ENCODE peak calls at places on chromosomes 3 and 15, in six cellular contexts. F, T, J, O, Z and A are unnamed samples.

GRCh38 chr3:35832140-35832571 is 192.8 kb downstream of the ARPP21 start:
- DNase-seq in Z (no peak), O (no peak), F (peak), T (no peak), J (no peak), A (no peak)

GRCh38 chr15:37109151-37109912 is 9.0 kb upstream of the MEIS2 start:
- DNase-seq in O (no peak), T (peak), Z (no peak), J (no peak), F (no peak), A (no peak)

GRCh38 chr3:194058189-194058571 is 77.8 kb upstream of the HES1 start:
- DNase-seq in O (peak), Z (peak), J (peak), T (peak), F (no peak), A (no peak)

GRCh38 chr3:192892981-192893827 is 24.5 kb downstream of the MB21D2 start:
- DNase-seq in F (peak), T (peak), O (peak), Z (no peak), J (peak), A (peak)

GRCh38 chr3:124032351-124032880 is 40.5 kb upstream of the ROPN1 start:
- DNase-seq in J (no peak), F (peak), O (no peak), Z (no peak), T (peak), A (no peak)

GRCh38 chr3:58353722-58354553 is 21.2 kb downstream of the PXK start:
- DNase-seq in T (no peak), Z (no peak), F (no peak), J (no peak), O (peak), A (no peak)

GRCh38 chr3:50591196-50591741 is 20.3 kb downstream of the CISH start:
- DNase-seq in Z (no peak), T (no peak), F (no peak), J (no peak), O (no peak), A (no peak)

GRCh38 chr3:109643590-109643989 is 306.2 kb upstream of the DPPA4 start:
- DNase-seq in F (peak), O (peak), T (no peak), J (no peak), Z (no peak), A (peak)

GRCh38 chr15:85649372-85649771 is 145.4 kb downstream of the KLHL25 start:
- DNase-seq in Z (no peak), T (peak), F (no peak), J (no peak), O (peak), A (peak)

GRCh38 chr3:188754286-188754685 is 417.5 kb upstream of the TPRG1 start:
- DNase-seq in Z (no peak), F (no peak), O (no peak), J (no peak), T (no peak), A (no peak)

GRCh38 chr3:46928297-46928696 is 48.2 kb downstream of the CCDC12 start:
- DNase-seq in F (no peak), J (no peak), T (no peak), O (no peak), Z (no peak), A (no peak)

GRCh38 chr3:139659511-139659910 is 18.3 kb downstream of the NMNAT3 start:
- DNase-seq in J (no peak), Z (no peak), F (no peak), O (no peak), T (no peak), A (no peak)

GRCh38 chr3:10310578-10310977 is 10.3 kb downstream of the SEC13 start:
- DNase-seq in T (no peak), F (no peak), Z (no peak), O (peak), J (no peak), A (no peak)

GRCh38 chr3:24387000-24387399 is 107.7 kb downstream of the THRB start:
- DNase-seq in J (no peak), F (no peak), O (no peak), Z (no peak), T (no peak), A (no peak)

GRCh38 chr3:163605915-163606314 is 1472.4 kb downstream of the SI start:
- DNase-seq in F (no peak), Z (no peak), O (no peak), T (no peak), J (no peak), A (no peak)

GRCh38 chr3:140290105-140290504 is 355.1 kb downstream of the CLSTN2 start:
- DNase-seq in O (no peak), Z (no peak), J (no peak), F (no peak), T (no peak), A (no peak)

GRCh38 chr3:63613561-63613960 is 38.9 kb upstream of the SNTN start:
- DNase-seq in O (peak), Z (no peak), F (no peak), T (no peak), J (no peak), A (no peak)

GRCh38 chr15:39468828-39469227 is 112.1 kb upstream of the THBS1 start:
- DNase-seq in O (peak), Z (no peak), F (no peak), J (no peak), T (no peak), A (no peak)

GRCh38 chr3:124850212-124850611 is 37.0 kb downstream of the ITGB5 start:
- DNase-seq in J (no peak), F (no peak), Z (no peak), T (no peak), O (no peak), A (no peak)

DNA sequence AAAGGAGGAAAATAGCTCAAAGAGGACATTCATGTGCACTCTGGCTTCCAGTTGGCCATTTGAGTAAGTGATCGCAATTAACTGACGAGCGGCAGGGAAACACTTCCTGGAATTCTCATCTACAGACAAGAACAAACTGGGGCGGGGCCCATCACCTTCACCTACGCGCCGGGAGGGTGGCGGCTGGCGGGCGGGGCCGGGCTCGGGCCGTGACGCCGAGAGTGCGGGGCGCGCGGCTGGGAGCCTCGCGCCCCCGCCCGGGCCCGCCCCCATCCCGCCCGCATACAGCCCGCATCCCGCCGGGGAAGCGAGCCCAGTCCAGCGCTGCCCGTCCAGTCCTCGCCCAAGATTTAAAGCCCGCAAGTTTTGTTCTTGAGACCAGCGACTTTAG is at the start of gene B3GNT5:
- DNase-seq in F (no peak), O (no peak), J (no peak), T (peak), Z (peak), A (peak)
- TF ChIP-seq POLR2A in F (no peak), O (no peak), J (no peak), T (no peak), Z (peak), A (no peak)

DNA sequence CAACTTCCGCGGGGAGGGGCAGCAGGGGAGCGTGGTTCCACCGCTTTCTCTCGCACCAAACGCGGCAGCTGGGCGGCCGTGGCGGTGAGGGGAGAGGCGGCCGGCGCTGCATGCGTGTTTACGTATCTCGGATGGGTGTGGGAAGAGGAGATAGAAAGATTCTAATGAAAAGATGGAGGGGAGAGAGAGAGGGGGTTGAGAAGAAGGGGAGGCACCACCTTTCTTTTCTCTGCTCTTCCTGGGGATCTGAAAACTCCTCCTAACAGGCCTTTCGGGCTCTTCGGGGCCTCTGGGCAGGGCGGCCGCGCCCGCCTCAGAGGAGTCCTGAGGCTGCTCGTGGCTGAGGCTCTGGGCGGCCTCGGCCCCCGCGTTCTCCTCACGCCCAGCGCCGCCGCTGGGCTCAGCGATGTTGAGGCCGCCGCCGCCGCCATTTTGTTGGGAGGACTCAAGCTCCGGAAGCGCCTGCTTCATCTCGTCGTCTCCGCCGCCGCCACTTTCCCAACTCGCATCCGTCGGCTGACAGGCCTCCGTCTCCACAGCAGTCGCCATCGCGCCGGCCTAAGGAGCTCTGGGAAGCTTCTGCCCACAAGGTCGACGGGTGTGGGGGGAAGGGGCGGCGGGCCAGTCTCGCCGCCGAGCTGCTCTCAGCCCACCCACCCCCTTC is 475 bp downstream of the TASOR start:
- DNase-seq in Z (peak), T (peak), J (peak), F (peak), O (peak), A (peak)
- TF ChIP-seq POLR2A in Z (peak), T (no peak), J (no peak), F (peak), O (peak), A (peak)

GRCh38 chr15:22979699-22980188 is 424 bp downstream of the CYFIP1 start:
- DNase-seq in Z (peak), F (peak), T (peak), J (no peak), O (peak), A (no peak)

GRCh38 chr15:22979069-22979698 is 984 bp downstream of the CYFIP1 start:
- DNase-seq in T (no peak), J (peak), O (peak), F (peak), Z (peak), A (peak)

GRCh38 chr15:22981336-22981840 is 1.2 kb upstream of the CYFIP1 start:
- DNase-seq in F (no peak), O (no peak), J (no peak), T (no peak), Z (no peak), A (no peak)

GRCh38 chr15:22978691-22979068 is 1.5 kb downstream of the CYFIP1 start:
- DNase-seq in Z (no peak), J (no peak), F (peak), T (no peak), O (no peak), A (no peak)

GRCh38 chr15:22980189-22981136 is at the start of gene CYFIP1:
- DNase-seq in Z (peak), J (peak), F (peak), T (peak), O (peak), A (peak)
- TF ChIP-seq POLR2A in Z (peak), J (no peak), F (peak), T (peak), O (peak), A (peak)

GRCh38 chr3:53072653-53073552 is 27.0 kb upstream of the SFMBT1 start:
- DNase-seq in O (peak), J (peak), Z (peak), T (peak), F (peak), A (peak)
- TF ChIP-seq POLR2A in O (no peak), J (peak), Z (no peak), T (no peak), F (no peak), A (peak)

GRCh38 chr3:62587169-62587568 is 213.8 kb upstream of the FEZF2 start:
- DNase-seq in T (no peak), O (peak), J (no peak), F (no peak), Z (no peak), A (no peak)
- TF ChIP-seq POLR2A in T (no peak), O (no peak), J (no peak), F (no peak), Z (no peak), A (no peak)

DNA sequence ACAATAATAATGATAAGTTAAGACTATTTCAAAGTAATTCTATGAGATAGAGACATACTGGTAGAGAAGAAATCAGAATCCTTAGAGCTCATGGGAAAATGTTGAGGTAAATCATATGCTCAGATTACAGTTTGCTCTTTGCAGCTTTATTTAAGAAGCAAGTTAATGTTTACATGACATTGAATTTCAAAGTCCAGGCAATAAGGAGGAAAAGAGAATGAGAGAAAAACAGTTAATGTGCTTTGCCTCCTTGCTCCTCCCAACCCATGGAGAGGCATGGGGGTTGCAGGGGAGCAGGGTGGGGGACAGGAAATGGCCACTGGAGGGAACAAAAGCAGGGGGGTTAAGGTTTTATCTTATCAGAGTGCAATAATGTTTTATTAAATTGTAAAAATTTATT is 42.2 kb upstream of the ZBTB38 start:
- DNase-seq in J (no peak), T (no peak), O (no peak), Z (peak), F (no peak), A (no peak)
- TF ChIP-seq POLR2A in J (no peak), T (no peak), O (no peak), Z (peak), F (no peak), A (no peak)

DNA sequence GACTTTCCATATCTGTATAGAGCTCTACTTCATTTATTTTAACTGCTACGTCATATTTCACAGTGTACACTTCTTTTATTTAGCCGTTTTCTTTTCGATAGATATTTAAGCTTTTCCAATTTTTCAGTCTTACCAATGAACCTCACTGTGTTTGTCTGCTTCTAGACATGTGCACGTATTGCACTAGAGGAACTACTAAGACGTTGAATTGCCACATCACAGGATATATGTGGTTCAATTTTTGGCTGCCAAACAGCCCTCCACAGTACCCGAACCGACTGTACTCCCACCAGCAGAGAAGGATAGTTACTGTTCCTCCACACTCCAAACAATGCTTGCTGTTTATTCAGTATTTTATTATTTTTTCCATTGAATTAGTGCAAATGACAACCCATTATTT is 2.0 kb downstream of the NR1I2 start:
- DNase-seq in F (no peak), O (no peak), Z (no peak), T (no peak), J (no peak), A (no peak)
- TF ChIP-seq POLR2A in F (no peak), O (no peak), Z (no peak), T (no peak), J (no peak), A (no peak)

GRCh38 chr3:152202976-152203626 is 65.6 kb upstream of the MBNL1 start:
- DNase-seq in O (no peak), F (no peak), Z (no peak), J (no peak), T (no peak), A (no peak)

GRCh38 chr3:152203677-152204076 is 65.1 kb upstream of the MBNL1 start:
- DNase-seq in Z (no peak), J (no peak), T (no peak), O (peak), F (no peak), A (no peak)

GRCh38 chr3:152204218-152204617 is 64.5 kb upstream of the MBNL1 start:
- DNase-seq in T (no peak), J (no peak), O (no peak), Z (no peak), F (no peak), A (no peak)

GRCh38 chr3:152206243-152206642 is 62.5 kb upstream of the MBNL1 start:
- DNase-seq in O (no peak), Z (peak), F (no peak), T (no peak), J (no peak), A (no peak)

DNA sequence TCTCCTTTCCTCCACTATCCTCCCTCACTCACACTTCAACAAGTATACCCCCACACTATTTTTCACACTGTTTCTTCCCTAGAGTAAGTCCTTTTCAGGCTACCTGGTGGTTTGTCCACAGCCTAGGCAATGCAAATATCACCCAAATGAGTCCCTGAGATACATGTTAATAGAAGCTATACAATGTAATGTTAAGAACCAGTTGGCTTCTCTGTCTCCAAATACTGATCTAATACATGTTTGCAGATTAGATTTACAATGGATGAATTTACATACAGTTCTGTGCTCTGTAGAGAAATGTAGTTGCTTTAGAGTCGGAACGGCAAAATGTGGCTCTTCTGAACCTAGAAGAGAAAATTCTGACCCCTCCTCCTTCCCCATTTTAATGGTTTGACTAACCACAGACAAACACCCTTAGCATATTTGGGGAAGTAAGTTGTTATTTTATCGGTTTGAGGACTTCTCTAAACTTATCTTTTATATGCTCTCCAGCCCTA is 63.6 kb upstream of the MBNL1 start:
- DNase-seq in O (no peak), F (no peak), Z (no peak), T (no peak), J (no peak), A (no peak)
- TF ChIP-seq POLR2A in O (no peak), F (no peak), Z (peak), T (no peak), J (no peak), A (no peak)